ENCODE peak calls at places on chromosomes 12 and 14, in eight cellular contexts. One of them, this sample, is unnamed.

GRCh38 chr12:79006306-79006705 is 141.7 kb downstream of the SYT1 start:
- DNase-seq in breast epithelium: no peak
- DNase-seq in left lung: no peak
- DNase-seq in fibroblast of lung: peak
- DNase-seq in uterus: no peak
- DNase-seq in IMR-90: peak
- DNase-seq in upper lobe of left lung: no peak
- DNase-seq in transverse colon: no peak
- DNase-seq in this sample: no peak

GRCh38 chr12:121107681-121108080 is 25.0 kb upstream of the P2RX7 start:
- DNase-seq in breast epithelium: no peak
- DNase-seq in left lung: no peak
- DNase-seq in fibroblast of lung: peak
- DNase-seq in uterus: no peak
- DNase-seq in IMR-90: peak
- DNase-seq in upper lobe of left lung: no peak
- DNase-seq in transverse colon: no peak
- DNase-seq in this sample: no peak

GRCh38 chr14:71606064-71606463 is 326.2 kb upstream of the RGS6 start:
- DNase-seq in breast epithelium: no peak
- DNase-seq in left lung: no peak
- DNase-seq in fibroblast of lung: no peak
- DNase-seq in uterus: no peak
- DNase-seq in IMR-90: no peak
- DNase-seq in upper lobe of left lung: no peak
- DNase-seq in transverse colon: no peak
- DNase-seq in this sample: no peak

GRCh38 chr12:108589028-108589839 is 8.7 kb downstream of the TMEM119 start:
- DNase-seq in breast epithelium: no peak
- DNase-seq in left lung: no peak
- DNase-seq in fibroblast of lung: peak
- DNase-seq in uterus: peak
- DNase-seq in IMR-90: no peak
- DNase-seq in upper lobe of left lung: no peak
- DNase-seq in transverse colon: no peak
- DNase-seq in this sample: no peak

GRCh38 chr12:116818341-116818856 is 62.8 kb downstream of the HRK start:
- DNase-seq in breast epithelium: no peak
- DNase-seq in left lung: no peak
- DNase-seq in fibroblast of lung: peak
- DNase-seq in uterus: peak
- DNase-seq in IMR-90: peak
- DNase-seq in upper lobe of left lung: peak
- DNase-seq in transverse colon: peak
- DNase-seq in this sample: no peak

GRCh38 chr14:61608245-61609142 is 86.8 kb upstream of the HIF1A start:
- DNase-seq in breast epithelium: no peak
- DNase-seq in left lung: no peak
- DNase-seq in fibroblast of lung: peak
- DNase-seq in uterus: no peak
- DNase-seq in IMR-90: peak
- DNase-seq in upper lobe of left lung: no peak
- DNase-seq in transverse colon: no peak
- DNase-seq in this sample: no peak

GRCh38 chr14:76280221-76280620 is 95.7 kb upstream of the ESRRB start:
- DNase-seq in breast epithelium: no peak
- DNase-seq in left lung: no peak
- DNase-seq in fibroblast of lung: no peak
- DNase-seq in uterus: no peak
- DNase-seq in IMR-90: no peak
- DNase-seq in upper lobe of left lung: no peak
- DNase-seq in transverse colon: no peak
- DNase-seq in this sample: peak

GRCh38 chr14:104475256-104475655 is 104.3 kb upstream of the C14orf180 start:
- DNase-seq in breast epithelium: no peak
- DNase-seq in left lung: no peak
- DNase-seq in fibroblast of lung: no peak
- DNase-seq in uterus: no peak
- DNase-seq in IMR-90: no peak
- DNase-seq in upper lobe of left lung: no peak
- DNase-seq in transverse colon: no peak
- DNase-seq in this sample: no peak

GRCh38 chr12:53569174-53569557 is 57.0 kb downstream of the ATF7 start:
- DNase-seq in breast epithelium: no peak
- DNase-seq in left lung: no peak
- DNase-seq in fibroblast of lung: peak
- DNase-seq in uterus: no peak
- DNase-seq in IMR-90: peak
- DNase-seq in upper lobe of left lung: no peak
- DNase-seq in transverse colon: no peak
- DNase-seq in this sample: no peak

GRCh38 chr14:50052517-50052916 is 63.9 kb downstream of the VCPKMT start:
- DNase-seq in breast epithelium: no peak
- DNase-seq in left lung: no peak
- DNase-seq in fibroblast of lung: no peak
- DNase-seq in uterus: no peak
- DNase-seq in IMR-90: no peak
- DNase-seq in upper lobe of left lung: no peak
- DNase-seq in transverse colon: no peak
- DNase-seq in this sample: no peak

GRCh38 chr14:28308727-28309126 is 457.9 kb upstream of the FOXG1 start:
- DNase-seq in breast epithelium: no peak
- DNase-seq in left lung: no peak
- DNase-seq in fibroblast of lung: peak
- DNase-seq in uterus: no peak
- DNase-seq in IMR-90: no peak
- DNase-seq in upper lobe of left lung: no peak
- DNase-seq in transverse colon: no peak
- DNase-seq in this sample: no peak

GRCh38 chr12:124993568-124994434 is at the start of gene BRI3BP:
- DNase-seq in breast epithelium: no peak
- DNase-seq in left lung: peak
- DNase-seq in fibroblast of lung: peak
- DNase-seq in uterus: peak
- DNase-seq in IMR-90: peak
- DNase-seq in upper lobe of left lung: peak
- DNase-seq in transverse colon: peak
- DNase-seq in this sample: no peak

GRCh38 chr14:34693228-34693939 is 21.0 kb downstream of the CFL2 start:
- DNase-seq in breast epithelium: no peak
- DNase-seq in left lung: peak
- DNase-seq in fibroblast of lung: no peak
- DNase-seq in uterus: peak
- DNase-seq in IMR-90: no peak
- DNase-seq in upper lobe of left lung: peak
- DNase-seq in transverse colon: peak
- DNase-seq in this sample: no peak

DNA sequence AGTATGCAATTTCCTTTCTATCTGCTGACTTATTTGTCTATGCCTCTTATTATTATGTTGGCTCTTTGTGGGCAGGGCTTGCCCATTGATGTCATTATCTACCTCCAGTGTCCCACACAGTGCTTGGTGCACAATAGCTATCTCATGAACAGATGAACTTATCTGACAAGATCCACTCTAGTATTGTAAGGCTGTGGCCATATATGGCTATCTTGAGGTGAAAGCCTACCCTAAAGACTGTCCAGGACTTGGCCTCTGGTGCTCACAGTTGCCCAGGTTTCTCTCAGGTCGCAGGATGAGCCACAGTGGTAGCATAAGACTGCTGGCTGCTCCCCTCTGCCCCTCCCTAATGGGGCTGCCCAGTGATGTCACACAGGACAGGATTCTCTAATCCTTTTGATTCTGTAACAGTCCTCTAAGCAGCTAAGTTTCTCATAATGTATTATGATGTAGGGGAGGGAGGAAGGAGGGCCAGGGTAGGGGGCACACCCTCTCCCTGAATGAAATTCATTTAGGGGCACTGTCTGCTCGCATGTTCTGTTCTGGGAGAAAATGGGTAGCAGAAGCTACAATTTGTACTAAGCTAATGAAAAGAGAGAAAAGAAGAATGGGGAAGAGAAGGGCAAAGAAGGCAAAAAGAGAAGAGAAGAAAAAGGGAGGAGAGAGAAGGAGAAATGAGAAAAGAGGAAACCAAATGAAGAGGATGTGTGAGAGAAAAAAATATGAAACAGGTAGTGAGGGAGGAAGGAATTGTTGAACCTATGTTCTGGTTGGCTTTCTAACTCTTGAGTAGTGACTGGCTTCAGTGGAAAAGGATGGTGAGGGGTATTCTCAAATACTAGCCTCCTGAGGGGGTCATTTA is 3.5 kb upstream of the PPM1A start:
- DNase-seq in breast epithelium: no peak
- DNase-seq in left lung: no peak
- DNase-seq in fibroblast of lung: no peak
- DNase-seq in uterus: no peak
- DNase-seq in IMR-90: no peak
- DNase-seq in upper lobe of left lung: no peak
- DNase-seq in transverse colon: no peak
- DNase-seq in this sample: no peak
- H3K27ac ChIP-seq in breast epithelium: no peak
- H3K27ac ChIP-seq in left lung: no peak
- H3K27ac ChIP-seq in fibroblast of lung: no peak
- H3K27ac ChIP-seq in uterus: no peak
- H3K27ac ChIP-seq in IMR-90: no peak
- H3K27ac ChIP-seq in upper lobe of left lung: no peak
- H3K27ac ChIP-seq in transverse colon: no peak
- H3K27ac ChIP-seq in this sample: no peak

DNA sequence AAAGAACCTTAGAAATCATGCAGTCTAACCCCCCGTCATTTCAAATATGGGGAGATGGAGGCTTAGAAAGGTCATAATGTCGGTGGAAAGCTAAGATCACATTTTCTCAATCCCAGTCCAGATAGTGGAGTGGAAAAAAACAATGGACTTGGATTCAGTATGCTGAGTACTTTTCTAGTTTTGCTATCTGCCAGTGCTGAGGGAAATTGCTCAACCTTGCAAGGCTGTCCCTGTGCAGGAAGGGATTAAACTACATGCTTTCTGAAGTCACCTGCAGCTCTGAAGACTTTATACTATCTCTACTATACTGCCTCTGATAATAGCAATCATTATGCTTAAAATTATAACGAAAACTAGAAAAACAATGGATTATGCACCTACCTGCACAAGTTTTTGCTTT is 272.8 kb downstream of the LRIG3 start:
- DNase-seq in breast epithelium: no peak
- DNase-seq in left lung: no peak
- DNase-seq in fibroblast of lung: no peak
- DNase-seq in uterus: no peak
- DNase-seq in IMR-90: no peak
- DNase-seq in upper lobe of left lung: no peak
- DNase-seq in transverse colon: no peak
- DNase-seq in this sample: no peak
- TF ChIP-seq CTCF in breast epithelium: no peak
- TF ChIP-seq CTCF in left lung: no peak
- TF ChIP-seq CTCF in fibroblast of lung: no peak
- TF ChIP-seq CTCF in uterus: no peak
- TF ChIP-seq CTCF in IMR-90: no peak
- TF ChIP-seq CTCF in upper lobe of left lung: no peak
- TF ChIP-seq CTCF in transverse colon: no peak
- TF ChIP-seq CTCF in this sample: no peak

DNA sequence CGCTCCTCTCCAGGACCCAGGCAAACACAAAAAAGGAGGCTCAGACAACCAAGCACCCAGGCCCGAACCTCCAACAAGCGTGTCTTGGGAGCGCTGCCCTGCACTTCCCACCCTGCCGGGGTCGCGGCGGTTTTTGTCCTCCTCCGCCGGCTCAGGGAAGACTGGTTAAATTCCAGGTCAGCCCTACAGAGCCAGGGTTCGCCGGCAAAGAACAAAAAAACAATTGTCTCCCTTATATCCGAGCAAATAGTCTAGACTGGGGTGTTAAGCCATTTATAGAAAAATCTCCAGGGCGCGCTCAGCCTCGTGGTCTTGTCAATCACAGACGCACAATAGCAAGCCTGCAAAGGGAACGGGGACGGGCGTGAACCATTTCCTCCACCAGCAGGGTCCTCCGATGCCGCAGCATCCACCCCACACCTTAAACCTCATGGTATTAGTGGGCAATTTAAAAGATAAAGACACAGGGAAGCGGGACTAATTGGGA is 46.9 kb downstream of the BCAT1 start:
- DNase-seq in breast epithelium: no peak
- DNase-seq in left lung: no peak
- DNase-seq in fibroblast of lung: peak
- DNase-seq in uterus: no peak
- DNase-seq in IMR-90: no peak
- DNase-seq in upper lobe of left lung: peak
- DNase-seq in transverse colon: no peak
- DNase-seq in this sample: no peak
- H3K4me3 ChIP-seq in breast epithelium: peak
- H3K4me3 ChIP-seq in left lung: peak
- H3K4me3 ChIP-seq in fibroblast of lung: peak
- H3K4me3 ChIP-seq in uterus: no peak
- H3K4me3 ChIP-seq in IMR-90: no peak
- H3K4me3 ChIP-seq in upper lobe of left lung: no peak
- H3K4me3 ChIP-seq in transverse colon: no peak
- H3K4me3 ChIP-seq in this sample: peak

GRCh38 chr14:89842852-89843251 is 111.7 kb downstream of the EFCAB11 start:
- DNase-seq in breast epithelium: no peak
- DNase-seq in left lung: no peak
- DNase-seq in fibroblast of lung: no peak
- DNase-seq in uterus: no peak
- DNase-seq in IMR-90: no peak
- DNase-seq in upper lobe of left lung: no peak
- DNase-seq in transverse colon: no peak
- DNase-seq in this sample: no peak

GRCh38 chr14:89844508-89844907 is 110.0 kb downstream of the EFCAB11 start:
- DNase-seq in breast epithelium: no peak
- DNase-seq in left lung: no peak
- DNase-seq in fibroblast of lung: peak
- DNase-seq in uterus: no peak
- DNase-seq in IMR-90: peak
- DNase-seq in upper lobe of left lung: no peak
- DNase-seq in transverse colon: no peak
- DNase-seq in this sample: no peak

GRCh38 chr14:89848165-89848564 is 106.4 kb downstream of the EFCAB11 start:
- DNase-seq in breast epithelium: no peak
- DNase-seq in left lung: no peak
- DNase-seq in fibroblast of lung: peak
- DNase-seq in uterus: no peak
- DNase-seq in IMR-90: peak
- DNase-seq in upper lobe of left lung: no peak
- DNase-seq in transverse colon: no peak
- DNase-seq in this sample: no peak

GRCh38 chr14:89841855-89842254 is 112.7 kb downstream of the EFCAB11 start:
- DNase-seq in breast epithelium: no peak
- DNase-seq in left lung: no peak
- DNase-seq in fibroblast of lung: no peak
- DNase-seq in uterus: no peak
- DNase-seq in IMR-90: no peak
- DNase-seq in upper lobe of left lung: no peak
- DNase-seq in transverse colon: no peak
- DNase-seq in this sample: no peak

DNA sequence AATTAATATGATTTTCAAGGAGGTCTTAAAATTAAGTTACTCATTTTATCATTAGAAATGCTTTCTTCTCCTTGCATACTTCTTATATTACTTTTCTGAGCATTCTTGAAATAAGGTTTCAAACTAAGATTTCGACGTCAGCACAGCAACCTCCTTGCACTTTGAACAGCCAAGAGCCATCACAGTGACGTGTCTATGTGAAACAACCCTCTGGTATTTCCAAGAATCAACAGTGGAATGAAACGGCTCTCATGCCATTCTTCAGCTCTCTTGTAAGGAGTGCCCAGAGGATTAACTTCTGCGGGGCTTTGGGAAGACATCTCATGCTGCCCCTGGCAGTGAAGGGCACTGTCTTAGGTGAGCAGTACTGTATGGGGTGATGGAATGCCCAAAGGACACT is 109.2 kb downstream of the EFCAB11 start:
- DNase-seq in breast epithelium: no peak
- DNase-seq in left lung: no peak
- DNase-seq in fibroblast of lung: peak
- DNase-seq in uterus: no peak
- DNase-seq in IMR-90: peak
- DNase-seq in upper lobe of left lung: no peak
- DNase-seq in transverse colon: no peak
- DNase-seq in this sample: no peak
- H3K27ac ChIP-seq in breast epithelium: no peak
- H3K27ac ChIP-seq in left lung: no peak
- H3K27ac ChIP-seq in fibroblast of lung: peak
- H3K27ac ChIP-seq in uterus: no peak
- H3K27ac ChIP-seq in IMR-90: peak
- H3K27ac ChIP-seq in upper lobe of left lung: no peak
- H3K27ac ChIP-seq in transverse colon: no peak
- H3K27ac ChIP-seq in this sample: no peak

This sample was measured in coronary artery.